ENCODE peak calls at places on chromosomes 7 and 10, in six cellular contexts. S is A549, U is adrenal gland, P is cardiac muscle cell, K is ascending aorta, F is endothelial cell of umbilical vein. O is an unnamed sample.

GRCh38 chr7:38186593-38187314 is 8.7 kb downstream of the STARD3NL start:
- DNase-seq in F (no peak), K (no peak), P (no peak), S (no peak), U (no peak), O (peak)

GRCh38 chr10:7133270-7133669 is 277.6 kb downstream of the SFMBT2 start:
- DNase-seq in F (no peak), P (no peak), K (no peak), U (no peak), S (no peak), O (no peak)

GRCh38 chr7:99397632-99397983 is 10.8 kb downstream of the PDAP1 start:
- DNase-seq in F (no peak), U (no peak), K (no peak), P (no peak), S (no peak), O (no peak)

GRCh38 chr7:30450123-30450982 is 28.2 kb downstream of the NOD1 start:
- DNase-seq in U (no peak), P (no peak), K (no peak), S (no peak), F (no peak), O (no peak)

GRCh38 chr7:156067156-156067555 is 254.9 kb upstream of the SHH start:
- DNase-seq in P (no peak), K (no peak), F (no peak), U (no peak), S (no peak), O (no peak)

GRCh38 chr10:11425288-11425595 is 186.2 kb downstream of the USP6NL start:
- DNase-seq in U (no peak), S (no peak), K (no peak), F (no peak), P (no peak), O (no peak)

GRCh38 chr10:16954280-16955030 is 137.2 kb upstream of the RSU1 start:
- DNase-seq in U (no peak), F (peak), K (no peak), S (no peak), P (no peak), O (no peak)

GRCh38 chr10:865924-866576 is 65.5 kb downstream of the LARP4B start:
- DNase-seq in K (no peak), P (no peak), U (no peak), S (no peak), F (no peak), O (no peak)

GRCh38 chr7:32068411-32068905 is 1.7 kb downstream of the PDE1C start:
- DNase-seq in U (no peak), P (no peak), K (no peak), F (no peak), S (no peak), O (no peak)

GRCh38 chr10:104262055-104262454 is 6.9 kb upstream of the GSTO2 start:
- DNase-seq in K (no peak), S (no peak), F (no peak), U (no peak), P (no peak), O (no peak)

GRCh38 chr10:75265856-75266255 is 30.1 kb upstream of the COMTD1 start:
- DNase-seq in P (no peak), U (no peak), F (no peak), S (no peak), K (no peak), O (no peak)

GRCh38 chr7:90212149-90212495 is 582 bp downstream of the STEAP2 start:
- DNase-seq in U (no peak), S (peak), F (no peak), P (no peak), K (no peak), O (peak)

GRCh38 chr7:19079066-19079465 is 38.4 kb downstream of the TWIST1 start:
- DNase-seq in P (no peak), K (no peak), U (no peak), S (no peak), F (no peak), O (peak)

GRCh38 chr7:30027915-30028748 is at the start of gene PLEKHA8:
- DNase-seq in U (peak), K (peak), S (peak), F (peak), P (peak), O (peak)

GRCh38 chr7:5349437-5350173 is 66.9 kb downstream of the SLC29A4 start:
- DNase-seq in S (no peak), F (no peak), P (peak), U (no peak), K (no peak), O (no peak)

GRCh38 chr7:46153951-46154787 is 233.1 kb upstream of the IGFBP3 start:
- DNase-seq in S (no peak), F (no peak), K (no peak), U (no peak), P (no peak), O (peak)

GRCh38 chr10:71723301-71723700 is 3.7 kb upstream of the C10orf105 start:
- DNase-seq in P (no peak), S (no peak), U (no peak), K (no peak), F (no peak), O (no peak)

GRCh38 chr10:86335831-86336230 is 30.8 kb downstream of the GRID1 start:
- DNase-seq in U (no peak), F (no peak), K (no peak), P (no peak), S (no peak), O (no peak)

GRCh38 chr10:72353963-72354355 is 760 bp downstream of the DNAJB12 start:
- DNase-seq in K (no peak), P (peak), F (no peak), S (peak), U (peak), O (no peak)

GRCh38 chr7:134533288-134533771 is 6.0 kb downstream of the AKR1B10 start:
- DNase-seq in F (no peak), K (no peak), P (no peak), U (no peak), S (no peak), O (peak)

GRCh38 chr10:27372095-27372494 is 131.5 kb upstream of the ACBD5 start:
- DNase-seq in U (no peak), S (no peak), F (no peak), P (no peak), K (no peak), O (peak)

DNA sequence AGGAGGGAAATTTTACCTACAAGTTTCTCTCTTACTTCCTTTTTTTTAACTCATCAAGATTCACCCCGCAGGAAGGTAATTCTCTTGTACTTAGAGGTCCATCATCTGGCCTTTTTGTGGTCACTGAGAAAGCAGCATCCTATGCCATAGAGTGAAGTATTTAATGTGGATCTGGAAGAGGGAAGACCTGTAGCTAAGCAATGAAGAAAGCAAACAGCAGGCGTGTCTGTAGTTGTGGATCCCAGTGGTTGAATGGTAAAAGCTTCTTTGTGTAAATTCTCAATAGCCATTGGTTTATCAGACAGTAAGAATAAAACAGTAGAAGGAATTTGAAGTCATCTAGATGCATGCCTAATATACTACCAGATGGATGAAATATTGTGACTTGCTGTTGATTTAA is 196.4 kb downstream of the ANKRD7 start:
- DNase-seq in S (no peak), F (no peak), U (no peak), P (no peak), K (no peak), O (no peak)
- TF ChIP-seq CTCF in S (no peak), F (no peak), U (no peak), P (no peak), K (no peak), O (no peak)

GRCh38 chr10:110765513-110766375 is 106.0 kb upstream of the PDCD4 start:
- DNase-seq in U (no peak), K (no peak), P (no peak), F (no peak), S (no peak), O (no peak)
- H3K27ac ChIP-seq in U (no peak), K (no peak), P (peak), F (no peak), S (peak), O (no peak)

GRCh38 chr7:82810558-82811259 is 352.0 kb downstream of the PCLO start:
- DNase-seq in U (no peak), P (peak), K (no peak), S (peak), F (peak), O (peak)

GRCh38 chr7:82821037-82821436 is 341.6 kb downstream of the PCLO start:
- DNase-seq in K (no peak), F (no peak), S (no peak), U (no peak), P (no peak), O (no peak)

GRCh38 chr7:82818091-82818620 is 344.5 kb downstream of the PCLO start:
- DNase-seq in F (no peak), P (no peak), U (no peak), S (no peak), K (no peak), O (no peak)

GRCh38 chr7:82816272-82816671 is 346.4 kb downstream of the PCLO start:
- DNase-seq in F (no peak), U (no peak), P (no peak), S (no peak), K (no peak), O (no peak)
- TF ChIP-seq CTCF in F (no peak), U (no peak), P (peak), S (no peak), K (no peak), O (no peak)

DNA sequence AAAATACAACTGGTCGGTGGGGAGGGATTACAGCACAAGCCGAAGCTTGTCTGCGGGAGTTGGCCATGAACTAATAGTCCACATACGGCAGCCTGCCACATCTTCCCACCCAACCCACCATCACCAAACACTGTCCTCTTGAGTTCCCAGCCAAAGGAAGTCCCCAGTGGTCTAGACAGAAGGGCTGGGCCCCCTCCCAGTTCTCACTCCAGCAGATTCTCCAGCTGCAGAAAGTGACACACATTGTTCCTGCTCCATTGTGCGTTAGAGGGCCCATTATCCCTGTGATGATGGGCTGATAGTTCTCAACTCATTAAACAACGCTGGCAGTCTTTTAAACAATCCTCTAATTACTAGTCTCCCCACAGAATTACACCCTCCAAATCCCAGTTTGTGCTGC is 148.0 kb downstream of the FGFR2 start:
- DNase-seq in P (no peak), K (no peak), S (no peak), F (no peak), U (no peak), O (no peak)
- H3K27ac ChIP-seq in P (no peak), K (no peak), S (no peak), F (no peak), U (no peak), O (no peak)

O was measured in RWPE1.